ENCODE peak calls at places on chromosomes 2 and 18, in five cellular contexts. V is upper lobe of left lung, R is IMR-90, H is A549, Z is astrocyte. J is an unnamed sample. For H3K4me1, the result is how much of the 10 kb centered on the place peaks cover.

GRCh38 chr2:227479865-227480475 is 8.0 kb downstream of the AGFG1 start:
- DNase-seq in V (no peak), R (peak), H (peak), Z (no peak), J (peak)

GRCh38 chr2:61924895-61925663 is 19.6 kb downstream of the COMMD1 start:
- DNase-seq in V (no peak), R (no peak), H (no peak), Z (no peak), J (no peak)

GRCh38 chr2:97935719-97936161 is 60.0 kb downstream of the TMEM131 start:
- DNase-seq in V (no peak), R (peak), H (no peak), Z (peak), J (peak)

GRCh38 chr2:207529330-207530159 is at the start of gene CREB1:
- DNase-seq in V (peak), R (peak), H (peak), Z (peak), J (peak)

GRCh38 chr2:69225933-69226332 is 161.1 kb downstream of the GFPT1 start:
- DNase-seq in V (no peak), R (peak), H (no peak), Z (peak), J (no peak)

GRCh38 chr2:55490554-55490953 is 29.0 kb upstream of the CFAP36 start:
- DNase-seq in V (peak), R (peak), H (no peak), Z (peak), J (peak)

GRCh38 chr2:202932425-202933138 is 20.5 kb downstream of the CARF start:
- DNase-seq in V (no peak), R (peak), H (no peak), Z (no peak), J (peak)

GRCh38 chr2:157420771-157421323 is 23.0 kb downstream of the CYTIP start:
- DNase-seq in V (no peak), R (peak), H (no peak), Z (no peak), J (peak)

GRCh38 chr18:62435435-62436031 is 87.3 kb upstream of the ZCCHC2 start:
- DNase-seq in V (no peak), R (no peak), H (no peak), Z (no peak), J (no peak)

GRCh38 chr18:68803371-68803770 is 5.5 kb downstream of the CCDC102B start:
- DNase-seq in V (peak), R (peak), H (no peak), Z (peak), J (peak)

GRCh38 chr2:65566617-65567016 is 134.2 kb upstream of the SPRED2 start:
- DNase-seq in V (no peak), R (no peak), H (no peak), Z (no peak), J (no peak)

GRCh38 chr2:236715511-236715961 is 145.9 kb downstream of the ACKR3 start:
- DNase-seq in V (no peak), R (no peak), H (no peak), Z (peak), J (no peak)

GRCh38 chr2:226601881-226602280 is 197.7 kb downstream of the IRS1 start:
- DNase-seq in V (no peak), R (peak), H (no peak), Z (peak), J (peak)

GRCh38 chr2:239278361-239278760 is 122.5 kb downstream of the HDAC4 start:
- DNase-seq in V (no peak), R (no peak), H (no peak), Z (no peak), J (no peak)

GRCh38 chr2:101768480-101769077 is 71.1 kb downstream of the MAP4K4 start:
- DNase-seq in V (no peak), R (no peak), H (no peak), Z (no peak), J (no peak)

GRCh38 chr2:115782286-115782685 is 1339.8 kb downstream of the DPP10 start:
- DNase-seq in V (no peak), R (no peak), H (no peak), Z (no peak), J (peak)

GRCh38 chr2:75560022-75560767 is 544 bp downstream of the EVA1A start:
- DNase-seq in V (peak), R (peak), H (peak), Z (peak), J (peak)

GRCh38 chr2:37376421-37377186 is 32.2 kb downstream of the QPCT start:
- DNase-seq in V (no peak), R (peak), H (no peak), Z (peak), J (no peak)

GRCh38 chr2:55155764-55156221 is 76.3 kb downstream of the CLHC1 start:
- DNase-seq in V (no peak), R (peak), H (no peak), Z (peak), J (peak)

GRCh38 chr2:210198326-210198725 is 26.9 kb downstream of the ACADL start:
- DNase-seq in V (no peak), R (peak), H (no peak), Z (peak), J (peak)

GRCh38 chr2:235053649-235054048 is 101.8 kb downstream of the SH3BP4 start:
- DNase-seq in V (no peak), R (no peak), H (no peak), Z (no peak), J (no peak)

GRCh38 chr2:70570041-70570661 is 16.5 kb upstream of the TGFA start:
- DNase-seq in V (no peak), R (no peak), H (peak), Z (peak), J (no peak)

GRCh38 chr18:22170421-22171262 is 1.3 kb downstream of the GATA6 start:
- DNase-seq in V (no peak), R (peak), H (peak), Z (peak), J (peak)

GRCh38 chr2:134713606-134714005 is 5.2 kb downstream of the TMEM163 start:
- DNase-seq in V (no peak), R (no peak), H (no peak), Z (no peak), J (no peak)

GRCh38 chr2:147488472-147488871 is 356.4 kb upstream of the ACVR2A start:
- DNase-seq in V (no peak), R (no peak), H (no peak), Z (no peak), J (no peak)

GRCh38 chr2:221204699-221205098 is 367.4 kb downstream of the EPHA4 start:
- DNase-seq in V (no peak), R (no peak), H (no peak), Z (no peak), J (peak)

GRCh38 chr18:74963820-74964446 is 245.0 kb downstream of the PTGR3 start:
- DNase-seq in V (peak), R (peak), H (no peak), Z (peak), J (peak)

GRCh38 chr18:58691256-58691655 is 20.0 kb downstream of the MALT1 start:
- DNase-seq in V (no peak), R (no peak), H (no peak), Z (no peak), J (no peak)

GRCh38 chr2:8574196-8575010 is 107.5 kb upstream of the ID2 start:
- DNase-seq in V (no peak), R (peak), H (no peak), Z (peak), J (no peak)

GRCh38 chr2:234631896-234632514 is 135.1 kb upstream of the ARL4C start:
- DNase-seq in V (no peak), R (no peak), H (no peak), Z (no peak), J (peak)

GRCh38 chr2:98795903-98796676 is 65.2 kb upstream of the MGAT4A start:
- DNase-seq in V (no peak), R (no peak), H (no peak), Z (no peak), J (no peak)

GRCh38 chr2:98039085-98039756 is 43.5 kb upstream of the TMEM131 start:
- DNase-seq in V (peak), R (no peak), H (no peak), Z (no peak), J (no peak)

GRCh38 chr18:26493021-26493420 is 55.3 kb downstream of the KCTD1 start:
- DNase-seq in V (no peak), R (peak), H (no peak), Z (no peak), J (no peak)
- H3K4me1 ChIP-seq in V (under half), R (under half), H (under half), Z (under half), J (under half)

GRCh38 chr2:120310136-120310535 is 35.8 kb upstream of the INHBB start:
- DNase-seq in V (no peak), R (no peak), H (no peak), Z (no peak), J (no peak)

GRCh38 chr2:120307482-120307881 is 38.5 kb upstream of the INHBB start:
- DNase-seq in V (no peak), R (no peak), H (no peak), Z (no peak), J (no peak)

GRCh38 chr2:120305296-120305695 is 40.6 kb upstream of the INHBB start:
- DNase-seq in V (no peak), R (no peak), H (peak), Z (no peak), J (peak)

GRCh38 chr2:120306091-120306490 is 39.8 kb upstream of the INHBB start:
- DNase-seq in V (no peak), R (no peak), H (no peak), Z (no peak), J (no peak)

GRCh38 chr2:120308038-120308910 is 37.7 kb upstream of the INHBB start:
- DNase-seq in V (no peak), R (no peak), H (no peak), Z (no peak), J (no peak)
- H3K4me1 ChIP-seq in V (under half), R (under half), H (under half), Z (under half), J (under half)

DNA sequence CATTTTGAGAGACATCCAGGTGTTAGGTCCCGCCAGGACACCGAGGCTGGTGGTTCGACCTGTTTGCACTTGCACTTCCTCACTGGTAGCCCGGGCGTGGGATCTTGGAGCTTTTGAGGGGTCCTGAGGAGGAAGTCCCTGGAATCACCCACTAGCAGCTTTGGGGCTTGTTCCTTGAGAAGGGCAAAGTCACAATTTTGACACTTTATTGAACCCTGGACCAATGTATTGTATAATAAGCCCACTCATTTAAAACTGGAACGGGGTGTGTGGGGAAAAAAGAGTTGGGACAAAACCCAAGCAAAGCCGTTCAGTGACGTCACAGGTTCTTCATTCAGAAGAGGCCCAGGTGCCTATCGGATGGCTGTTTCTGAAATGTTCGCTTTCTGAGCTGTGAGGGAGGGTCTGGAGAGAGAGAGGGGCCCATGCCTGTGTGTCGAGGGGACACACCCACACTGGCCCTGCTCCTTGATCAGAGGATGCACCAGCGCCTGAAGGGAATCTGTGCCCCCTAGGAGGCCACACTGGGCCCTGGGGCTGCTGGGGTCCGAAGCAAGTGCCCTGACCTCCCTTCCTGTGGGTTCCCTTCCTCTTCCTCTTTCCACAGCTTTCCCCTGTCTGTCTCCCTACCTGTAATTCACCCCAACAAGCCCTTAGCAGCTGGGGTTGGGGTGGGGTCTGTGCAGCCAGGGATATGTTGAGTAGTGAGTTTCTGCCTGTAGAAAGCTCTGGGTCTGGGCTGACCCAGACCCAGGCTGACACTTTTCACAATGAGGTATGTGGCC is 2.6 kb downstream of the LPIN1 start:
- DNase-seq in V (no peak), R (no peak), H (no peak), Z (no peak), J (no peak)
- H3K4me1 ChIP-seq in V (half or more), R (under half), H (under half), Z (under half), J (under half)

DNA sequence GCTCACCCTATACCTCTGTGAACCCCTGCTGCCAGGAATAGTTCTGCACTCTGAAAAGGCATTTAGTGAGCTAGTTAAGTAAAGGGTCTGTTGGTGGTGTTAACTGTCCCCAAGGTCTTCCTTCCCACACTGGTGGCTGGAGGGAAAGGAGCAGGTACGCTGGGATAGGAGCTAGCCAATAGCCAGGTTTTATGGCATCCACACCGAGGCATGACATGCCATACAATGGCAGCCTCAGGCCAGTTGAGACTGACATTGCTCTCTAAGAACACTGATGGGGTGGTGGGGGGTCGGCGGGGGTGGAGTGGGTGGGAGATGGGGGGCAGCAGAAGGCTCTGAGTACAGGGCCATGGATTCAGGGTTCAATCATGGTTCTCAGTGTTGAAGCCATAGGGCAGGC is 135.9 kb downstream of the CTIF start:
- DNase-seq in V (no peak), R (no peak), H (no peak), Z (no peak), J (no peak)
- H3K4me1 ChIP-seq in V (under half), R (under half), H (under half), Z (under half), J (under half)

GRCh38 chr2:160224060-160224459 is 24.0 kb upstream of the ITGB6 start:
- DNase-seq in V (no peak), R (peak), H (peak), Z (peak), J (peak)
- H3K4me1 ChIP-seq in V (under half), R (under half), H (half or more), Z (half or more), J (under half)

DNA sequence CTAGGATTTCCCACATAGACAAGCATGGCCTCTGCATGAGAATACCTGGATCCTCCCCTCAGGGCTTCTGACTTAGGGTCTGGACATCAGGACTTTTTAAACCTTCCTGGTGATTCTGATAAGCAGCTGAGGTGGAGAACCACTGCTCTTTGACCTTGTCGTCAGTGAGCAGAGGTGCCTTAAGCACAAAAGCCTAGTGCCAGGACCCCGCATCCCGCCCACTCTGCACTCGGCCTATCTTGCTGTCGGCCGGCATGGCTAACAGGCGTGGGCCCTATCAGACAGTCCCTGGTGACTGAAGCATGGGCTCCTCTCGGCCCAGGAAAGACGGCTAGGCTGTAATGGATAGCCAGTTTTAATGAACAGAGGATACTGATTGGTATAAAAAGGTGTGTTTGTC is 6.2 kb downstream of the ANKRD23 start:
- DNase-seq in V (no peak), R (no peak), H (no peak), Z (no peak), J (no peak)
- H3K4me1 ChIP-seq in V (under half), R (under half), H (under half), Z (under half), J (under half)